ENCODE peak calls at places on chromosome 3, in six cellular contexts. One of them, this sample, is unnamed.

GRCh38 chr3:10449436-10449835 is 56.0 kb downstream of the ATP2B2 start:
- DNase-seq in neural progenitor cell: no peak
- DNase-seq in HCT116: no peak
- DNase-seq in PC-9: no peak
- DNase-seq in endothelial cell of umbilical vein: no peak
- DNase-seq in DND-41: no peak
- DNase-seq in this sample: no peak

GRCh38 chr3:25573386-25574171 is 91.1 kb downstream of the TOP2B start:
- DNase-seq in neural progenitor cell: no peak
- DNase-seq in HCT116: no peak
- DNase-seq in PC-9: no peak
- DNase-seq in endothelial cell of umbilical vein: no peak
- DNase-seq in DND-41: no peak
- DNase-seq in this sample: no peak

GRCh38 chr3:99765042-99765942 is 52.4 kb upstream of the CMSS1 start:
- DNase-seq in neural progenitor cell: no peak
- DNase-seq in HCT116: no peak
- DNase-seq in PC-9: no peak
- DNase-seq in endothelial cell of umbilical vein: peak; percentile 42
- DNase-seq in DND-41: no peak
- DNase-seq in this sample: no peak

GRCh38 chr3:15399970-15400369 is 27.4 kb downstream of the METTL6 start:
- DNase-seq in neural progenitor cell: no peak
- DNase-seq in HCT116: no peak
- DNase-seq in PC-9: no peak
- DNase-seq in endothelial cell of umbilical vein: no peak
- DNase-seq in DND-41: peak; percentile 71
- DNase-seq in this sample: no peak

GRCh38 chr3:151483488-151483887 is 22.6 kb upstream of the IGSF10 start:
- DNase-seq in neural progenitor cell: no peak
- DNase-seq in HCT116: no peak
- DNase-seq in PC-9: no peak
- DNase-seq in endothelial cell of umbilical vein: no peak
- DNase-seq in DND-41: no peak
- DNase-seq in this sample: no peak

GRCh38 chr3:192851821-192852352 is 65.8 kb downstream of the MB21D2 start:
- DNase-seq in neural progenitor cell: no peak
- DNase-seq in HCT116: peak; percentile 69
- DNase-seq in PC-9: peak; percentile 99
- DNase-seq in endothelial cell of umbilical vein: peak; percentile 92
- DNase-seq in DND-41: no peak
- DNase-seq in this sample: no peak

GRCh38 chr3:80554304-80554703 is 786.5 kb upstream of the ROBO1 start:
- DNase-seq in neural progenitor cell: no peak
- DNase-seq in HCT116: no peak
- DNase-seq in PC-9: no peak
- DNase-seq in endothelial cell of umbilical vein: no peak
- DNase-seq in DND-41: no peak
- DNase-seq in this sample: no peak

GRCh38 chr3:52046186-52046913 is 10.0 kb downstream of the DUSP7 start:
- DNase-seq in neural progenitor cell: no peak
- DNase-seq in HCT116: peak; percentile 67
- DNase-seq in PC-9: peak; percentile 84
- DNase-seq in endothelial cell of umbilical vein: peak; percentile 96
- DNase-seq in DND-41: no peak
- DNase-seq in this sample: no peak

DNA sequence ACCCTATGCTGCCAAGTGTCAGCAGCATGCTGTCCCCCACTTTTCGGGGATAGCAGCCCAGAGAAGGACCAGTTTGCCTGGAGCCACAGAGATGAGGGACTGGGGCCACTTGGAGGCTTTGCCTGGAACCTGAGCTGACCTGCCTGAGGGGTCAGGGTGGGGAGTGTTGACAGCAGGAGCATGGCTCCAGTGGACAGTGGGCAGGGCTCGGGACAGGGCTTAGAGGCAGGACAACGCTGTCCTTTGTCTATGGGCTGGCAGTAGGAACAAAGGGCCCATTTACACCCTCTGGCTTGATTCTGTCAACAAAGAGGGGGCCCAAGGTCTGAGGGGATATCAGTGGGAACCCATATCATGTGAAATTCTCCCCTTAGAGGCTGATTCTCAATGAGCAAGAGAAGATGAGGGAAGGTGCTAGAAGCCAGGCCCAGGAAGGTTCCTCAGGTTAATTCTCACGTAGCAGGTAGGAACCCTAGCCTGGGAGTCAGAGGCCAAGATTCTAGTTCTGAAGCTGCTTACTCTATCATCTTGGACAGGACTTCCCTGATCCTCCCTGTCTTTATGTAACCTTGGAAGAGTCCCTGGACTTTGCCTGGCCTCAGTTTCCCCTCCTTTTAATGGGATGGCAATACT is 29.7 kb upstream of the HHATL start:
- DNase-seq in neural progenitor cell: no peak
- DNase-seq in HCT116: no peak
- DNase-seq in PC-9: no peak
- DNase-seq in endothelial cell of umbilical vein: no peak
- DNase-seq in DND-41: no peak
- DNase-seq in this sample: no peak
- H3K27ac ChIP-seq in neural progenitor cell: no peak overlapping the region
- H3K27ac ChIP-seq in HCT116: no peak overlapping the region
- H3K27ac ChIP-seq in PC-9: no peak overlapping the region
- H3K27ac ChIP-seq in endothelial cell of umbilical vein: no peak overlapping the region
- H3K27ac ChIP-seq in DND-41: no peak overlapping the region
- H3K27ac ChIP-seq in this sample: no peak overlapping the region

DNA sequence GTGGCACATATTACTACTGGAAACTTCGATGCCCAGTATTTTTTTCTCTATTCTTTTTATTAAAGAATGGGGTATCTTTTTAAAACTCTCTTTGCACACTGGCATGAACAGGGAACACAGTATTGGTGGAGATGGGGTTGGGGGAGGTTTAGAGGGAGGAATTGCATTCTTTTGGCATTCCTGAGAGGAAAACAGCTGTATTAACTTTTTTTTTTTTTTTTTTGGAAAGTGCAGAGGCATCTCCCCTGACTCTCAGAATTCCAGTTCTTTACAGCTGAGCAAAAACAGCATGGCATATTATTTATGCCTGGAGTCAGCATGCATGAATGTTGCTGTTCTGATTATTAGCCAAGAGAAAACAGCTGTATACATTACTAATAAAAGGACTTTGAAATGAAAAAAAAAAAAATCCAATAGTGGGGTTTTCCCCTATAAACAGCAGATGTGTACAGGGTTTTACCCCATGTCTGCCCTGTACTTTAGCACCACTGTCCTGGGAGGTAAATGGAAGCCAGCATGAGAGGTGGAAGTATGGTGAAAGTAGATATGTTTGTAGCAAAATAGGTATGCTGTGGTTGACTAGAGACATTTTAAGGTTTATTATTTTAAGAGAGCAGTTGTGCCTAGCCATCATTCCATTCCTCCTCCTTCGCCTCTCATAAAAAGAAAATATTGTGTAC is 132.2 kb downstream of the FNDC3B start:
- DNase-seq in neural progenitor cell: peak; percentile 23
- DNase-seq in HCT116: no peak
- DNase-seq in PC-9: no peak
- DNase-seq in endothelial cell of umbilical vein: no peak
- DNase-seq in DND-41: no peak
- DNase-seq in this sample: no peak
- H3K4me2 ChIP-seq in neural progenitor cell: peak overlapping the region; percentile 40
- H3K4me2 ChIP-seq in HCT116: no peak overlapping the region
- H3K4me2 ChIP-seq in PC-9: no peak overlapping the region
- H3K4me2 ChIP-seq in endothelial cell of umbilical vein: no peak overlapping the region
- H3K4me2 ChIP-seq in DND-41: no peak overlapping the region
- H3K4me2 ChIP-seq in this sample: no peak overlapping the region

GRCh38 chr3:184601576-184602405 is 40.2 kb downstream of the EPHB3 start:
- DNase-seq in neural progenitor cell: peak; percentile 78
- DNase-seq in HCT116: no peak
- DNase-seq in PC-9: no peak
- DNase-seq in endothelial cell of umbilical vein: no peak
- DNase-seq in DND-41: no peak
- DNase-seq in this sample: no peak

GRCh38 chr3:184603156-184604030 is 41.8 kb downstream of the EPHB3 start:
- DNase-seq in neural progenitor cell: peak; percentile 40
- DNase-seq in HCT116: no peak
- DNase-seq in PC-9: no peak
- DNase-seq in endothelial cell of umbilical vein: no peak
- DNase-seq in DND-41: no peak
- DNase-seq in this sample: no peak

GRCh38 chr3:184602406-184603155 is 41.0 kb downstream of the EPHB3 start:
- DNase-seq in neural progenitor cell: peak; percentile 59
- DNase-seq in HCT116: no peak
- DNase-seq in PC-9: peak; percentile 51
- DNase-seq in endothelial cell of umbilical vein: no peak
- DNase-seq in DND-41: no peak
- DNase-seq in this sample: no peak

GRCh38 chr3:184604039-184604955 is 42.7 kb downstream of the EPHB3 start:
- DNase-seq in neural progenitor cell: peak; percentile 75
- DNase-seq in HCT116: no peak
- DNase-seq in PC-9: no peak
- DNase-seq in endothelial cell of umbilical vein: no peak
- DNase-seq in DND-41: no peak
- DNase-seq in this sample: no peak

DNA sequence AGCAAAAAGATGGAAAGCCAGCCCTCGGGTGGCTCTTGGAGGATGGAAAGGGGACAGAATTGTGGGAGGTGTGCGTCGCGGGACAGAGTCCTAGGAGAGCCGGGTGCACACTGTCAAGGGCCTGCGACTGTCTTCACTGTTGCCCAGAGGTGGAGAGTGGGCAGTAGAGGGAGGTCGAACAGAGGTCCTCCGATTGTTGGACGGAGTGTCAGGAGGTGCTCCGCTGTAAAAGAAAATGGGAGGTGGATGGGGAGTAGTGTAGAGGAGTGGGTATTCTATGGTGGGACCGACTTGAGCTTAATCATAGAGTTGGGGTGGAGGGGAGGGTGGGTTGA is 43.3 kb downstream of the EPHB3 start:
- DNase-seq in neural progenitor cell: no peak
- DNase-seq in HCT116: no peak
- DNase-seq in PC-9: no peak
- DNase-seq in endothelial cell of umbilical vein: no peak
- DNase-seq in DND-41: no peak
- DNase-seq in this sample: no peak
- TF ChIP-seq EZH2 in neural progenitor cell: no peak
- TF ChIP-seq EZH2 in HCT116: no peak
- TF ChIP-seq EZH2 in PC-9: no peak
- TF ChIP-seq EZH2 in endothelial cell of umbilical vein: no peak
- TF ChIP-seq EZH2 in DND-41: no peak
- TF ChIP-seq EZH2 in this sample: no peak

DNA sequence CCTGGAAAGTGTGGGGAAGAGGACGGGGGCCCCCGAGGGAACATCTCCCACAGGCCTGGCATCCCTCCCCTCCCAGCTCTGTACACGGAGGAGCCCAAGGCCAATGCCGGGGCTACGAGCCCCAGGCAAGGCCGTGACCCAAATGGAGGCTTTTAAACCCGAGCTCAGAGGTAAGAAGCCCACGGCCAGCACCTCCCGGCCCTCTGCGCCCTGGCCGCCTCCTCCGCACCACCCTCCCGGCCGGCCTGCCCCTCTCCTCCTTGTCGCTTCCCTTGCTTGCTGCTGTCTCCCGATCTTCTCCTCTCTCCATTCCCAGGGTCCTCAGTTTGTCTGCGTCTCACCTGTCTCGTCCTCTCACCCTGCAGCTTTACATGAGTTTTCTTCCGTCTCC is 1.3 kb downstream of the MUC4 start:
- DNase-seq in neural progenitor cell: no peak
- DNase-seq in HCT116: no peak
- DNase-seq in PC-9: no peak
- DNase-seq in endothelial cell of umbilical vein: no peak
- DNase-seq in DND-41: no peak
- DNase-seq in this sample: no peak
- H3K27ac ChIP-seq in neural progenitor cell: no peak overlapping the region
- H3K27ac ChIP-seq in HCT116: no peak overlapping the region
- H3K27ac ChIP-seq in PC-9: peak overlapping the region; percentile 29
- H3K27ac ChIP-seq in endothelial cell of umbilical vein: no peak overlapping the region
- H3K27ac ChIP-seq in DND-41: no peak overlapping the region
- H3K27ac ChIP-seq in this sample: no peak overlapping the region

This sample was measured in MM.1S.